ENCODE peak calls at places on chromosomes 6 and 20, in eight cellular contexts. O is adrenal gland, D is IMR-90, A is OCI-LY7, X is cardiac muscle cell, P is endothelial cell of umbilical vein, S is esophagus squamous epithelium, I is PC-3. U is an unnamed sample.

GRCh38 chr6:51152594-51152993 is 333.9 kb downstream of the TFAP2B start:
- DNase-seq in O (no peak), D (no peak), A (no peak), X (no peak), P (no peak), S (no peak), I (no peak), U (no peak)

GRCh38 chr6:40349092-40349491 is 238.1 kb downstream of the LRFN2 start:
- DNase-seq in O (no peak), D (no peak), A (no peak), X (peak; percentile 59), P (no peak), S (no peak), I (no peak), U (peak; percentile 67)

GRCh38 chr6:5866547-5867051 is 140.1 kb downstream of the NRN1 start:
- DNase-seq in O (no peak), D (peak; percentile 41), A (peak; percentile 11), X (peak; percentile 5), P (peak; percentile 32), S (no peak), I (peak; percentile 95), U (no peak)

GRCh38 chr20:18571009-18571408 is 3.8 kb downstream of the SMIM26 start:
- DNase-seq in O (no peak), D (no peak), A (no peak), X (no peak), P (no peak), S (no peak), I (no peak), U (no peak)

GRCh38 chr6:13924949-13925881 is at the start of gene RNF182:
- DNase-seq in O (peak; percentile 21), D (no peak), A (no peak), X (no peak), P (peak; percentile 18), S (no peak), I (peak; percentile 72), U (no peak)

GRCh38 chr6:31651602-31652191 is 764 bp downstream of the BAG6 start:
- DNase-seq in O (peak; percentile 91), D (peak; percentile 80), A (no peak), X (peak; percentile 81), P (peak; percentile 84), S (peak; percentile 64), I (peak; percentile 52), U (no peak)

GRCh38 chr6:167842457-167842856 is 15.7 kb downstream of the AFDN start:
- DNase-seq in O (no peak), D (no peak), A (no peak), X (no peak), P (no peak), S (no peak), I (no peak), U (no peak)

GRCh38 chr20:53884859-53885654 is 185.3 kb downstream of the BCAS1 start:
- DNase-seq in O (no peak), D (no peak), A (no peak), X (no peak), P (no peak), S (no peak), I (peak; percentile 92), U (no peak)

GRCh38 chr20:38113401-38114325 is 51.4 kb downstream of the TGM2 start:
- DNase-seq in O (peak; percentile 37), D (no peak), A (peak; percentile 21), X (peak; percentile 57), P (no peak), S (no peak), I (peak; percentile 40), U (no peak)

GRCh38 chr20:38115205-38115604 is 49.9 kb downstream of the TGM2 start:
- DNase-seq in O (no peak), D (no peak), A (no peak), X (no peak), P (no peak), S (no peak), I (no peak), U (no peak)

GRCh38 chr20:38112943-38113294 is 52.2 kb downstream of the TGM2 start:
- DNase-seq in O (no peak), D (no peak), A (no peak), X (no peak), P (no peak), S (no peak), I (no peak), U (no peak)

GRCh38 chr20:38115896-38116295 is 49.2 kb downstream of the TGM2 start:
- DNase-seq in O (no peak), D (no peak), A (no peak), X (no peak), P (no peak), S (no peak), I (no peak), U (no peak)

DNA sequence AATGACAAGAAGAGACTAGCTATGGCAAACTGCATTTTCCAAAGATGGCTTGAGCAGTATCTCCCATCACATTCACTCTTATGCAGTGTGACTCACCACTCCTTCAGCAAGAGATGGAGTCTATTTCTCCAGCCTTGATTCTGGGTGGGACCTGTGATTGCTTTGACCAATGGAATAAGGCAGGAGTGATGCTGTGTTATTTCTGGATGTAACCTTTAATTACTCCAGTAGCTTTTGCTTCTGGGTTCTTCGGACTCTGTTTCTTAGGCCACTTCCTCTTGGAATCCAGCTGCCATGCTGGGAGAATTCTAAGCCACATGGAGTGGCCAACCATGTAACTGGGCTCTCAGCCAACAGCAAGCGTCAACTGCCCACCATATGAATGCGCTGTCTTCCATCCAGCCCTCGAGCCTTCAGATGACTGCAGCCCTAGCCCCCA is 50.7 kb downstream of the TGM2 start:
- DNase-seq in O (no peak), D (peak; percentile 67), A (no peak), X (peak; percentile 61), P (no peak), S (no peak), I (peak; percentile 38), U (no peak)
- H3K4me1 ChIP-seq in O (peaks cover 11% of the 10 kb centered on the region), D (peaks cover 16% of the 10 kb centered on the region), A (no peaks in the 10 kb centered on the region), X (peaks cover 33% of the 10 kb centered on the region), P (peaks cover 54% of the 10 kb centered on the region), S (peaks cover 13% of the 10 kb centered on the region), I (peaks cover 54% of the 10 kb centered on the region), U (peaks cover 15% of the 10 kb centered on the region)

GRCh38 chr6:104943781-104944180 is 13.1 kb upstream of the LIN28B start:
- DNase-seq in O (no peak), D (peak; percentile 20), A (no peak), X (peak; percentile 37), P (peak; percentile 31), S (no peak), I (peak; percentile 35), U (no peak)

GRCh38 chr6:104940881-104941693 is 15.8 kb upstream of the LIN28B start:
- DNase-seq in O (peak; percentile 40), D (peak; percentile 30), A (no peak), X (peak; percentile 53), P (peak; percentile 33), S (no peak), I (peak; percentile 16), U (no peak)

GRCh38 chr6:104941694-104942177 is 15.2 kb upstream of the LIN28B start:
- DNase-seq in O (no peak), D (no peak), A (no peak), X (no peak), P (no peak), S (no peak), I (no peak), U (no peak)

GRCh38 chr6:104936766-104937535 is 20.0 kb upstream of the LIN28B start:
- DNase-seq in O (no peak), D (no peak), A (no peak), X (no peak), P (no peak), S (no peak), I (no peak), U (no peak)

DNA sequence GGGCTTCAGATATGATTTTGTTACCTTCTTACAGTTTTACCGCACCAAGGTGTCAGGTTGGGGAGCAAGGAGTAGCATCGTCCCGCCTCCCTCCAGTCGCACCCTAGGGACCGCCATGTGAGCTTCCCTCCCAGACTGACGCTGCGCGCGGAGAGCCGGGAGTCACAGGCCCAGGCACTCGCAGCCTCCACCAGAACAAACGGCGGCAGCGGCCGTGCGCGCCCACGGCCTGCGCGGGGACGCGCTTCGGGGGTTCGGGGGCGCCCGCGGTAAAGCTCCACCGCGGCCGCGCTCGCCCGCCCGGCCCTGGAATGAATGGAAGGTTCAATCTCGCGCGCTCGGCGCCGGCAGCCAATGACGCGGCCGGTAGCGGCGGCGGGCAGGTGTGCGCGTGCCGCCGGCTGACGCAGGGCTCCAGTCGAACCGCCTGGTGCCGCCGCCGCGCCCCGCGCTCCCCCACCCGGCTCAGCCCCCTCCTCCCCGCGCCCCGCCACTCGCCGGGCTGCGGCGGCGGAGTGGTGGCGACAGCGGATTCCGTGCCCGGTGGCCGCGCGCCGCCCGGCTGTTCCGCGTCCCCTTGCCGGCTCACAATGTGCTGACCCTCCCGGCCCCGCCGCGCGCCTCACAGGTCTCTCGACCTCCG is 16.5 kb upstream of the LIN28B start:
- DNase-seq in O (no peak), D (no peak), A (no peak), X (no peak), P (no peak), S (no peak), I (no peak), U (no peak)
- H3K27ac ChIP-seq in O (no peak overlapping the region), D (no peak overlapping the region), A (no peak overlapping the region), X (peak overlapping the region; percentile 72), P (no peak overlapping the region), S (no peak overlapping the region), I (no peak overlapping the region), U (no peak overlapping the region)

DNA sequence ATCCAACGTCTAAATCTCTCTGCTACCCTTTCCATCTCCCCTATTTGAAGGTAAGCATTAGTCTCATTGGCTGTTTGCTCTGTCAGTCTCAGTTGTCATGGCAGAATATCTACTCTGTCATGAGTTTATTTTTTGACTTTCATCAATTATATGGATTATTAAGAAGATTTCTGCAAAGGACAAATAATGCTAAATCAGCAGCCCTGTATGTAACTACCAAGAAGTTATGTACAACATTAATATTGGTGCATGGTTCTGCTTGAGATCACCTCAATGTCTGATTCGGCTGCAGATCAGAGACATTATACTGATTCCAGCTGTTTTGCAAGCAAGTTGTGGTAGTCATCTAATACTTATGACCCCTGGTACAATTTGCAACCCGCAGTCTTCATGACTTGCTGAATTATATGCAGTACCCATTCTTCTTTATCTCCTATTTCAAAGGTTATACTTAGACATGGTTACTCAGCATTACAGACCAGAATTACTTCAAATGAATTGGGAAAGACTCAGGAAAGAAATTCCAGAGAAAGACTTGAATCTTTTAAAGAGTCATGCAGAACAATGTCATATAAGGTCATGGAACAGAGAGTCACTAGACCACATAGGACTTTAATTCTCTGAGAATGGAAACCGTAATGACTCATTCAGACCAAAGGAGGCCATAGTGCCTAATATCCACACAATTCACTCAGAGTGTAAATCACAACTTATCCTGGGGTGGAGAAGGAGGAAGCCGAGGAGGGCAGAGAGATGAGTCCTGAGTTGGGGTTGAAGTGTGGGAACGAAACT is 201.4 kb downstream of the IBTK start:
- DNase-seq in O (no peak), D (peak; percentile 87), A (no peak), X (peak; percentile 54), P (no peak), S (no peak), I (peak; percentile 14), U (no peak)
- TF ChIP-seq CTCF in O (no peak), D (no peak), A (no peak), X (no peak), P (no peak), S (no peak), I (no peak), U (no peak)

GRCh38 chr6:85455627-85456026 is 5.7 kb downstream of the NT5E start:
- DNase-seq in O (no peak), D (no peak), A (no peak), X (no peak), P (no peak), S (no peak), I (no peak), U (no peak)

GRCh38 chr6:85458782-85459181 is 8.9 kb downstream of the NT5E start:
- DNase-seq in O (no peak), D (no peak), A (no peak), X (no peak), P (peak; percentile 36), S (no peak), I (peak; percentile 58), U (no peak)

GRCh38 chr6:85458184-85458583 is 8.3 kb downstream of the NT5E start:
- DNase-seq in O (no peak), D (no peak), A (peak; percentile 3), X (no peak), P (no peak), S (no peak), I (no peak), U (no peak)

GRCh38 chr6:85459224-85459901 is 9.5 kb downstream of the NT5E start:
- DNase-seq in O (no peak), D (peak; percentile 82), A (no peak), X (peak; percentile 83), P (peak; percentile 68), S (no peak), I (peak; percentile 92), U (no peak)

GRCh38 chr6:85456782-85457181 is 6.9 kb downstream of the NT5E start:
- DNase-seq in O (no peak), D (no peak), A (no peak), X (no peak), P (no peak), S (no peak), I (no peak), U (no peak)
- H3K4me1 ChIP-seq in O (no peaks in the 10 kb centered on the region), D (peaks cover 50% of the 10 kb centered on the region), A (peaks cover 24% of the 10 kb centered on the region), X (no peaks in the 10 kb centered on the region), P (peaks cover 63% of the 10 kb centered on the region), S (peaks cover 48% of the 10 kb centered on the region), I (peaks cover 55% of the 10 kb centered on the region), U (peaks cover 33% of the 10 kb centered on the region)